ENCODE peak calls at places on chromosomes 16 and 17, in four cellular contexts. C, E, K and V are unnamed samples.

GRCh38 chr17:74957935-74958549 is 14.5 kb downstream of the HID1 start:
- DNase-seq in C (peak), E (no peak), K (no peak), V (peak)

GRCh38 chr17:48795444-48796162 is 21.4 kb downstream of the TTLL6 start:
- DNase-seq in C (no peak), E (no peak), K (no peak), V (peak)

GRCh38 chr17:50763716-50764450 is 3.4 kb downstream of the ANKRD40CL start:
- DNase-seq in C (no peak), E (no peak), K (no peak), V (no peak)

GRCh38 chr17:72997559-72997958 is 94.9 kb downstream of the SLC39A11 start:
- DNase-seq in C (no peak), E (no peak), K (no peak), V (no peak)

GRCh38 chr17:65698381-65699061 is 137.1 kb upstream of the AXIN2 start:
- DNase-seq in C (no peak), E (no peak), K (no peak), V (peak)

GRCh38 chr16:49557070-49557446 is 183.5 kb downstream of the C16orf78 start:
- DNase-seq in C (no peak), E (peak), K (no peak), V (no peak)

GRCh38 chr17:22459953-22460350 is 767.6 kb downstream of the KCNJ18 start:
- DNase-seq in C (no peak), E (no peak), K (no peak), V (no peak)

GRCh38 chr16:72913551-72913950 is 134.4 kb downstream of the ZFHX3 start:
- DNase-seq in C (no peak), E (no peak), K (no peak), V (no peak)

GRCh38 chr16:88759245-88759975 is 25.6 kb downstream of the PIEZO1 start:
- DNase-seq in C (no peak), E (no peak), K (no peak), V (no peak)

GRCh38 chr16:17313085-17313611 is 157.6 kb downstream of the XYLT1 start:
- DNase-seq in C (no peak), E (no peak), K (no peak), V (no peak)

GRCh38 chr17:33291248-33292183 is 1.6 kb downstream of the ASIC2 start:
- DNase-seq in C (no peak), E (peak), K (no peak), V (peak)

GRCh38 chr17:47907932-47908562 is 12.0 kb downstream of the SP2 start:
- DNase-seq in C (no peak), E (no peak), K (no peak), V (no peak)

GRCh38 chr17:38343608-38343980 is at the start of gene GPR179:
- DNase-seq in C (no peak), E (no peak), K (no peak), V (no peak)

GRCh38 chr16:2992383-2993081 is 12.3 kb upstream of the PKMYT1 start:
- DNase-seq in C (no peak), E (no peak), K (no peak), V (no peak)

GRCh38 chr16:24074574-24074973 is 181.6 kb upstream of the CACNG3 start:
- DNase-seq in C (peak), E (no peak), K (no peak), V (no peak)

GRCh38 chr16:24075929-24076716 is 180.0 kb upstream of the CACNG3 start:
- DNase-seq in C (peak), E (no peak), K (peak), V (no peak)

GRCh38 chr16:24077292-24077691 is 178.8 kb upstream of the CACNG3 start:
- DNase-seq in C (no peak), E (no peak), K (no peak), V (no peak)

GRCh38 chr16:24075302-24075701 is 180.8 kb upstream of the CACNG3 start:
- DNase-seq in C (peak), E (no peak), K (no peak), V (no peak)

DNA sequence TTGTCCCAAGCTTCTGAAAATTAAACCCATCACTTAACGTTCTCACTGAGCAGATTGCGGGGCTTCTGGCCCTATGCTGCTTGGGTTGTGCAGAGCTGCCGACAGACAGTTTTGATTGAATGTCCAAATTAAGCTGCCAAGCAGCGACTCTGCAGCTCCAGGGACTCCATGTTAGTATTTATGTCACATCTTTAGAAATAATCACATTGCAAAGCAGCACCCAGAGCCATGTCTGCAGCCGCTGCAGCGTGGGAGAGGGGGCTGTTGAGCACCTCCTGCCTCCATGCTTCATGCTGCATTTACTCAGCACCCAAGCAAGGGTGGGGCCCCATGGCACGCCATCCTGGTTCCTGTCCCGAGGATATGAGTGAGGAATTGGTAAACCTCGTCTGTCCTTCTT is 178.1 kb upstream of the CACNG3 start:
- DNase-seq in C (no peak), E (no peak), K (no peak), V (no peak)
- TF ChIP-seq EP300 in C (no peak), E (no peak), K (no peak), V (no peak)

DNA sequence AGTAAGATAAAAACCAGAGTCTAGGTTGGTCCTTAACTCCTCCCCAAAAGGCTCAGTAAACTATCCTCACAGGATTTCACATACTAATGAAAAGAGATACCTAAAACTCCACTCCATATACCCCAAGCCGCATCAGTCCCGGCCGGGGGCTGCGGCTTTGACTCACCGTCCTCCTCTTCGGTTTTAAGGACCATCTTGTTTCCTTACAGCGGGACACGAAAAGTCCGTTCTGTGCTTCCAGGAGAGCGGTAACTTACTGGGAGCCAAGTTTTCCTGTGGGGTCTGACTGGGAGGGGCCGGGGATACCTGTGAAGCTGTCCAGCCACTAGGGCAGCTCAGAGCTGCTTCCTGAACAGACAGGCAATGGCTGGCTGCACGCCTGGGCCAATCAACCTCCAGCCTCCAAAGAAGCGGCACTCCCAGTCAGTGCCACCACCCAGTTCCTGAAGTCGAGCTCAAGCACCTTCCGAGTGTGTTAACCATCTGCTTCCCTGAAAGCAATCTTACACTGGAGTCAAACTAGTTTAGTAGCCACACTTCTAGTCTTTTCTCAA is 45.5 kb downstream of the CYTH1 start:
- DNase-seq in C (peak), E (no peak), K (no peak), V (peak)
- TF ChIP-seq POLR2A in C (no peak), E (no peak), K (peak), V (peak)

DNA sequence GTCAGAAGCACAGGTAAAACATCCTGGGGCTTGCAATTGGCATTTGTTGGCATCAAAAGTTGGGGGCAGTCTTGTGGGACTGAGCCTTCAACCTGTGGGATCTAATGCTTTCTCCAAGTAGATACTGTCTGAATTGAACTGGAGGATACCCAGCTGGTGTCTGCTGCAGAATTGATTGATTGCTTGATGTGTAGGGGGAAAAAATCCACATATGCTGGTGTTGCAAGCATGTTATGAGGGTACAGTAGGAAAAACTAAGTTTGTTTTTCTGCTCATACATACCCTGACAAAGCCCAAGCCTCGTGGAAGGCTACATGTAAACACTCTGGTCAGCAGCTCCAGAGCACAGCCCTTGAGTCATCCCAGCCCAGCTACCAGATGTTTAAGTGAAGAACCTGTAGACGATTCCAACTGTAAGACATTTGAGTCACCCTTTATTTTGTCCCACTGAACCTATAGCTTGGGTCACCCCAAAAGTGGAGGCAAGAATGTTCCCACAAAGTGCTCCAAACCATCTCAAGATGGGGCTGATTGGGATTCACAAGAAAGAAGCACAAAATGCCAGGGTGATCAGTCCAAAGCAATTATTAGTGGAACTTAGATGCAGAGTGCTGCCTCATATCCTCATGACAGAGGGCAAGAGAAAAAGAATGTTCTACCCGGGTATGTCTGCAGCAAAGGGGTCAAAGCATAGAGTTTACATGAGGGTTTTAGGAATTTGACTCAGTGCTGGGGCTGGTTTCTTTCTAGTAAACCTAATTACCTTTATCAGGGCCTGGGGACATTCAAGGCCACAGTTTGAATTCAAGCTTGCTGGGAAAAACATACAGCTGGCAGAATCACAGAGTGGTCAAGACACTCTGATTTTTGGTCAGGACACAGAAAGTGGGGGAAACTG is 9.6 kb upstream of the APPBP2 start:
- DNase-seq in C (no peak), E (no peak), K (no peak), V (no peak)
- TF ChIP-seq KDM1A in C (no peak), E (no peak), K (no peak), V (no peak)

DNA sequence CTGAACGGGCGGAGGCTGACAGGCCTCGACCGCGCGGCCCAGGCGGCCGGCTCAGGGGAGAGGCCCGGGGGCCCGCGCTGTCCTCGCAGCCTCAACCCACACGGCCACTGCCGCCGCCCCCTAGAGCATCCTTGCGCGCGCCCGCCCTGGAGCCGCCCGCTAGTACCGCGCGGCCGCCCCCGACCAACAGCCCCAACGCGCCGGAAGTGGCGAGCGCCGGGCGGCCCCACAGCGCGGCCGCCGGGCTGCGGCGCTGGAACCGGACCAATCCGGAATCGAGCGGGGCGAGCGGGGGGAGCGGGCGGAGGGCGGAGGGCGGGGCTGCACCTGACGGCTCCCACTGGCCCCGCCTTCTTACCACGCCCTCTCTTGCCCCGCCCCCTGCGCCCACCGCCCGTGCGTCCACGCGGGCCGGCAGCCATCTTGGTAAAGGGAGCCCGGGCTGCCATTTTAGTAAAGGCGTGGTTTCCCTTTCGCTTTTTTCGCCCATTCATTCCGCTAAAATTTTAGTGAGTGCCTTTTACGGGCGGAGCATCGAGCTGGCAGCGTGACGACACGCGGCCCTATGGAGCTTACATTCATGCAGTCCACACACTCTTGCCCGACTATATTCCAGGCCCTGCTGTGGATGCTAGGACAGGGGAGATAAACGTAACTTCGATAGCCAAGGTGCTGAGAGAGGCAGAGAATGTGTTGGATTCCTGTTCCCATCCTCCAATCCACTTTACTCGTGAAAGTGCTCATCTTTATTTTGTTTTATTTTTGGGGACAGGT is at the start of gene XPO6:
- DNase-seq in C (peak), E (peak), K (no peak), V (peak)
- TF ChIP-seq EP300 in C (no peak), E (no peak), K (no peak), V (no peak)